ENCODE peak calls at places on chromosome X, in five cellular contexts. One of them, this sample, is unnamed. For H3K27me3, the result is how much of the 10 kb centered on the place peaks cover.

GRCh38 chrX:96183843-96184242 is 500.8 kb upstream of the DIAPH2 start:
- DNase-seq in transverse colon: no peak
- DNase-seq in GM12878: no peak
- DNase-seq in left lung: no peak
- DNase-seq in heart left ventricle: no peak
- DNase-seq in this sample: no peak

GRCh38 chrX:144681501-144681900 is 565.8 kb upstream of the SPANXN1 start:
- DNase-seq in transverse colon: no peak
- DNase-seq in GM12878: no peak
- DNase-seq in left lung: no peak
- DNase-seq in heart left ventricle: no peak
- DNase-seq in this sample: no peak

GRCh38 chrX:111503594-111503993 is 7.9 kb upstream of the SERTM2 start:
- DNase-seq in transverse colon: no peak
- DNase-seq in GM12878: no peak
- DNase-seq in left lung: no peak
- DNase-seq in heart left ventricle: no peak
- DNase-seq in this sample: no peak

GRCh38 chrX:97609357-97609756 is 725.6 kb downstream of the RPA4 start:
- DNase-seq in transverse colon: no peak
- DNase-seq in GM12878: no peak
- DNase-seq in left lung: no peak
- DNase-seq in heart left ventricle: no peak
- DNase-seq in this sample: no peak

GRCh38 chrX:14015294-14015693 is 14.4 kb downstream of the GEMIN8 start:
- DNase-seq in transverse colon: no peak
- DNase-seq in GM12878: no peak
- DNase-seq in left lung: no peak
- DNase-seq in heart left ventricle: no peak
- DNase-seq in this sample: no peak

GRCh38 chrX:110045421-110045820 is 42.5 kb downstream of the TMEM164 start:
- DNase-seq in transverse colon: no peak
- DNase-seq in GM12878: no peak
- DNase-seq in left lung: no peak
- DNase-seq in heart left ventricle: no peak
- DNase-seq in this sample: no peak

GRCh38 chrX:9569875-9570274 is 105.0 kb downstream of the TBL1X start:
- DNase-seq in transverse colon: no peak
- DNase-seq in GM12878: no peak
- DNase-seq in left lung: no peak
- DNase-seq in heart left ventricle: no peak
- DNase-seq in this sample: no peak

GRCh38 chrX:72545990-72546389 is 26.7 kb downstream of the HDAC8 start:
- DNase-seq in transverse colon: peak
- DNase-seq in GM12878: no peak
- DNase-seq in left lung: no peak
- DNase-seq in heart left ventricle: no peak
- DNase-seq in this sample: no peak

GRCh38 chrX:19571708-19572107 is 56.4 kb upstream of the MAP3K15 start:
- DNase-seq in transverse colon: no peak
- DNase-seq in GM12878: no peak
- DNase-seq in left lung: no peak
- DNase-seq in heart left ventricle: no peak
- DNase-seq in this sample: no peak

GRCh38 chrX:15301924-15302323 is 13.5 kb downstream of the ASB11 start:
- DNase-seq in transverse colon: peak
- DNase-seq in GM12878: no peak
- DNase-seq in left lung: no peak
- DNase-seq in heart left ventricle: no peak
- DNase-seq in this sample: no peak

GRCh38 chrX:20530319-20530979 is 263.7 kb upstream of the RPS6KA3 start:
- DNase-seq in transverse colon: peak
- DNase-seq in GM12878: peak
- DNase-seq in left lung: no peak
- DNase-seq in heart left ventricle: peak
- DNase-seq in this sample: no peak

GRCh38 chrX:17154001-17154400 is 207.5 kb downstream of the REPS2 start:
- DNase-seq in transverse colon: no peak
- DNase-seq in GM12878: no peak
- DNase-seq in left lung: no peak
- DNase-seq in heart left ventricle: no peak
- DNase-seq in this sample: no peak

GRCh38 chrX:150161092-150161672 is 201.9 kb upstream of the MAMLD1 start:
- DNase-seq in transverse colon: no peak
- DNase-seq in GM12878: no peak
- DNase-seq in left lung: no peak
- DNase-seq in heart left ventricle: no peak
- DNase-seq in this sample: no peak

GRCh38 chrX:108312011-108312410 is 126.2 kb downstream of the COL4A6 start:
- DNase-seq in transverse colon: no peak
- DNase-seq in GM12878: no peak
- DNase-seq in left lung: no peak
- DNase-seq in heart left ventricle: no peak
- DNase-seq in this sample: no peak

GRCh38 chrX:106468433-106468832 is 143.3 kb upstream of the RADX start:
- DNase-seq in transverse colon: no peak
- DNase-seq in GM12878: no peak
- DNase-seq in left lung: peak
- DNase-seq in heart left ventricle: no peak
- DNase-seq in this sample: no peak

GRCh38 chrX:150229481-150229880 is 133.6 kb upstream of the MAMLD1 start:
- DNase-seq in transverse colon: no peak
- DNase-seq in GM12878: no peak
- DNase-seq in left lung: no peak
- DNase-seq in heart left ventricle: no peak
- DNase-seq in this sample: no peak

GRCh38 chrX:42524374-42524773 is 253.6 kb downstream of the PPP1R2C start:
- DNase-seq in transverse colon: no peak
- DNase-seq in GM12878: no peak
- DNase-seq in left lung: no peak
- DNase-seq in heart left ventricle: no peak
- DNase-seq in this sample: peak

GRCh38 chrX:154011376-154012335 is 8.0 kb downstream of the IRAK1 start:
- DNase-seq in transverse colon: no peak
- DNase-seq in GM12878: no peak
- DNase-seq in left lung: peak
- DNase-seq in heart left ventricle: no peak
- DNase-seq in this sample: no peak

GRCh38 chrX:21509912-21510311 is 135.7 kb downstream of the CNKSR2 start:
- DNase-seq in transverse colon: no peak
- DNase-seq in GM12878: no peak
- DNase-seq in left lung: no peak
- DNase-seq in heart left ventricle: no peak
- DNase-seq in this sample: peak

GRCh38 chrX:47707031-47707780 is 48.2 kb upstream of the UXT start:
- DNase-seq in transverse colon: no peak
- DNase-seq in GM12878: no peak
- DNase-seq in left lung: no peak
- DNase-seq in heart left ventricle: no peak
- DNase-seq in this sample: no peak

GRCh38 chrX:107766470-107767140 is 9.0 kb downstream of the TSC22D3 start:
- DNase-seq in transverse colon: peak
- DNase-seq in GM12878: no peak
- DNase-seq in left lung: no peak
- DNase-seq in heart left ventricle: peak
- DNase-seq in this sample: no peak

GRCh38 chrX:97399400-97399799 is 515.7 kb downstream of the RPA4 start:
- DNase-seq in transverse colon: no peak
- DNase-seq in GM12878: peak
- DNase-seq in left lung: no peak
- DNase-seq in heart left ventricle: no peak
- DNase-seq in this sample: peak

GRCh38 chrX:13341491-13342101 is 21.7 kb upstream of the ATXN3L start:
- DNase-seq in transverse colon: no peak
- DNase-seq in GM12878: no peak
- DNase-seq in left lung: no peak
- DNase-seq in heart left ventricle: no peak
- DNase-seq in this sample: no peak

GRCh38 chrX:64379924-64380323 is 15.3 kb downstream of the MTMR8 start:
- DNase-seq in transverse colon: no peak
- DNase-seq in GM12878: no peak
- DNase-seq in left lung: no peak
- DNase-seq in heart left ventricle: no peak
- DNase-seq in this sample: no peak

GRCh38 chrX:39953879-39954278 is 143.9 kb downstream of the BCOR start:
- DNase-seq in transverse colon: peak
- DNase-seq in GM12878: no peak
- DNase-seq in left lung: peak
- DNase-seq in heart left ventricle: peak
- DNase-seq in this sample: no peak

GRCh38 chrX:42755820-42756219 is 22.1 kb downstream of the PPP1R2C start:
- DNase-seq in transverse colon: no peak
- DNase-seq in GM12878: no peak
- DNase-seq in left lung: peak
- DNase-seq in heart left ventricle: peak
- DNase-seq in this sample: peak

GRCh38 chrX:53990201-53990600 is 54.1 kb downstream of the PHF8 start:
- DNase-seq in transverse colon: no peak
- DNase-seq in GM12878: no peak
- DNase-seq in left lung: no peak
- DNase-seq in heart left ventricle: no peak
- DNase-seq in this sample: no peak

GRCh38 chrX:53984895-53985294 is 59.4 kb downstream of the PHF8 start:
- DNase-seq in transverse colon: no peak
- DNase-seq in GM12878: no peak
- DNase-seq in left lung: no peak
- DNase-seq in heart left ventricle: no peak
- DNase-seq in this sample: no peak
- H3K4me3 ChIP-seq in transverse colon: no peak
- H3K4me3 ChIP-seq in GM12878: no peak
- H3K4me3 ChIP-seq in left lung: no peak
- H3K4me3 ChIP-seq in heart left ventricle: no peak
- H3K4me3 ChIP-seq in this sample: no peak

DNA sequence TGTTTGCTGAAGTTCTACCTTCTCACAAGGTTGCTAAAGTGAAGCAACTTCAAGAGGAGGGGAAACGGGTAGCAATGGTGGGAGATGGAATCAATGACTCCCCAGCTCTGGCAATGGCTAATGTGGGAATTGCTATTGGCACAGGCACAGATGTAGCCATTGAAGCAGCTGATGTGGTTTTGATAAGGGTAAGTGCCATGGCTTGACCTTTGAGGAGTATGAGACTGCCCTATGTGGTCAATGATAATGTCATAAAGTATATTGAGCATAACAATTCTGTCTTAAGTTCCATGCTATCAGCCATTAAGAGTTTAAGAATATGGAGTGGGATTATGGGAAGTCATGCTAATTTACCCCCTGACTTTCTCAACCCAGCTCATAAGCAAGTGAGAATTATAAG is 61.4 kb upstream of the PGK1 start:
- DNase-seq in transverse colon: no peak
- DNase-seq in GM12878: no peak
- DNase-seq in left lung: no peak
- DNase-seq in heart left ventricle: no peak
- DNase-seq in this sample: no peak
- H3K27me3 ChIP-seq in transverse colon: under half
- H3K27me3 ChIP-seq in GM12878: under half
- H3K27me3 ChIP-seq in left lung: under half
- H3K27me3 ChIP-seq in heart left ventricle: under half
- H3K27me3 ChIP-seq in this sample: under half

DNA sequence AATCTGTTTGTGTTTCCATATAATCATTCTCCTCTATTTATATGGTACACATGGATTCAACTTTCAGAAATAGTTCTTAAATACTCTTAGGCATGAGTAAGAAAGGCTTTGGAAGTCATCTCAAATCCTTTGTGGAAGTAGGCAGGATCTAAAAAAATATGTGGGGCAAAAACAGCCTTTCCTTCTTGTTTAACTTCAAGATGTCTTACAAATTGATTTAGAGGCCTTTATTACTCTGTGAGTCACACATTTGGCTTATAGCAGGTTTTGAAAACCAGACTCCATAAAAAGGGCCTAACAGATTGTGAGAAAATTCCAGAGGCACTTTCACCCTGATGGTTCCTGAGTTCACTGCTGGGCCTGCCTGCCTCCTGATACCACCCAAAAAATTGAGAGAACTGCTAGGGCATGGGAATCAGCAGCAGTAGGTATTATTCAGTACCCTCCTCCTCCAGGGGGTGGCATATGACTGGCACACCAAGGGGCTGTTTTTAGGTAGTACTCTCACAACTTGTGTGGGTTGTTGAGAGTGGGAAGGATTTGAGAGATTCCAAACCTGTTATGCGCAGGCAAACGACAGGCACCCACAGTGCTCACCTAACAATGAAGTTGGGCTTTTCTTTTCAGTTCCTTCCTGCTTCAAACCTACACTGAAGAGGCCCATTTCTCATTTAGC is 162.7 kb upstream of the MBNL3 start:
- DNase-seq in transverse colon: no peak
- DNase-seq in GM12878: no peak
- DNase-seq in left lung: no peak
- DNase-seq in heart left ventricle: no peak
- DNase-seq in this sample: no peak
- TF ChIP-seq CTCF in transverse colon: no peak
- TF ChIP-seq CTCF in GM12878: peak
- TF ChIP-seq CTCF in left lung: no peak
- TF ChIP-seq CTCF in heart left ventricle: no peak
- TF ChIP-seq CTCF in this sample: no peak

GRCh38 chrX:68833448-68833805 is 4.6 kb downstream of the EFNB1 start:
- DNase-seq in transverse colon: no peak
- DNase-seq in GM12878: no peak
- DNase-seq in left lung: no peak
- DNase-seq in heart left ventricle: no peak
- DNase-seq in this sample: no peak
- H3K4me3 ChIP-seq in transverse colon: no peak
- H3K4me3 ChIP-seq in GM12878: no peak
- H3K4me3 ChIP-seq in left lung: no peak
- H3K4me3 ChIP-seq in heart left ventricle: no peak
- H3K4me3 ChIP-seq in this sample: no peak

GRCh38 chrX:69297521-69297920 is 132.3 kb upstream of the PJA1 start:
- DNase-seq in transverse colon: no peak
- DNase-seq in GM12878: no peak
- DNase-seq in left lung: no peak
- DNase-seq in heart left ventricle: no peak
- DNase-seq in this sample: no peak

GRCh38 chrX:69305333-69306062 is 140.2 kb upstream of the PJA1 start:
- DNase-seq in transverse colon: no peak
- DNase-seq in GM12878: no peak
- DNase-seq in left lung: no peak
- DNase-seq in heart left ventricle: no peak
- DNase-seq in this sample: no peak

GRCh38 chrX:69299271-69299670 is 134.0 kb upstream of the PJA1 start:
- DNase-seq in transverse colon: no peak
- DNase-seq in GM12878: no peak
- DNase-seq in left lung: no peak
- DNase-seq in heart left ventricle: no peak
- DNase-seq in this sample: no peak

GRCh38 chrX:69298466-69299140 is 133.3 kb upstream of the PJA1 start:
- DNase-seq in transverse colon: no peak
- DNase-seq in GM12878: no peak
- DNase-seq in left lung: no peak
- DNase-seq in heart left ventricle: no peak
- DNase-seq in this sample: no peak

GRCh38 chrX:69300323-69300722 is 135.1 kb upstream of the PJA1 start:
- DNase-seq in transverse colon: no peak
- DNase-seq in GM12878: no peak
- DNase-seq in left lung: no peak
- DNase-seq in heart left ventricle: no peak
- DNase-seq in this sample: no peak
- H3K27me3 ChIP-seq in transverse colon: under half
- H3K27me3 ChIP-seq in GM12878: under half
- H3K27me3 ChIP-seq in left lung: under half
- H3K27me3 ChIP-seq in heart left ventricle: under half
- H3K27me3 ChIP-seq in this sample: under half